ENCODE peak calls at places on chromosomes 3 and 15, in seven cellular contexts. One of them, this sample, is unnamed.
A peak's percentile ranks its signal among the peaks of the same experiment; 100 is the strongest.

GRCh38 chr3:118477768-118478167 is 556.9 kb downstream of the IGSF11 start:
- DNase-seq in iPS-NIHi11: no peak
- DNase-seq in NCI-H774: no peak
- DNase-seq in NCI-H2171: no peak
- DNase-seq in stomach: no peak
- DNase-seq in stimulated activated CD8-positive, alpha-beta memory T cell treated with anti-CD3 and anti-CD28 coated beads, Interleukin-7, amount 100 ng/mL, for 1 hour: no peak
- DNase-seq in ureter: no peak
- DNase-seq in this sample: no peak

GRCh38 chr15:101528108-101528916 is 38.8 kb upstream of the PCSK6 start:
- DNase-seq in iPS-NIHi11: no peak
- DNase-seq in stomach: peak; percentile 68
- DNase-seq in NCI-H2171: no peak
- DNase-seq in stimulated activated CD8-positive, alpha-beta memory T cell treated with anti-CD3 and anti-CD28 coated beads, Interleukin-7, amount 100 ng/mL, for 1 hour: no peak
- DNase-seq in ureter: no peak
- DNase-seq in NCI-H774: no peak
- DNase-seq in this sample: no peak

GRCh38 chr15:74799843-74800558 is 12.6 kb upstream of the LMAN1L start:
- DNase-seq in iPS-NIHi11: peak; percentile 98
- DNase-seq in stomach: peak; percentile 87
- DNase-seq in NCI-H774: no peak
- DNase-seq in ureter: peak; percentile 88
- DNase-seq in stimulated activated CD8-positive, alpha-beta memory T cell treated with anti-CD3 and anti-CD28 coated beads, Interleukin-7, amount 100 ng/mL, for 1 hour: peak; percentile 71
- DNase-seq in NCI-H2171: peak; percentile 36
- DNase-seq in this sample: no peak

GRCh38 chr3:98900265-98901031 is 1.0 kb downstream of the DCBLD2 start:
- DNase-seq in ureter: no peak
- DNase-seq in iPS-NIHi11: no peak
- DNase-seq in NCI-H2171: no peak
- DNase-seq in stomach: no peak
- DNase-seq in NCI-H774: no peak
- DNase-seq in stimulated activated CD8-positive, alpha-beta memory T cell treated with anti-CD3 and anti-CD28 coated beads, Interleukin-7, amount 100 ng/mL, for 1 hour: no peak
- DNase-seq in this sample: no peak

GRCh38 chr3:40645883-40646282 is 121.1 kb downstream of the ZNF621 start:
- DNase-seq in stomach: no peak
- DNase-seq in iPS-NIHi11: no peak
- DNase-seq in NCI-H774: no peak
- DNase-seq in ureter: no peak
- DNase-seq in stimulated activated CD8-positive, alpha-beta memory T cell treated with anti-CD3 and anti-CD28 coated beads, Interleukin-7, amount 100 ng/mL, for 1 hour: no peak
- DNase-seq in NCI-H2171: no peak
- DNase-seq in this sample: no peak

GRCh38 chr15:51103330-51103729 is 8.6 kb upstream of the TNFAIP8L3 start:
- DNase-seq in stomach: no peak
- DNase-seq in iPS-NIHi11: no peak
- DNase-seq in NCI-H2171: no peak
- DNase-seq in ureter: no peak
- DNase-seq in stimulated activated CD8-positive, alpha-beta memory T cell treated with anti-CD3 and anti-CD28 coated beads, Interleukin-7, amount 100 ng/mL, for 1 hour: no peak
- DNase-seq in NCI-H774: no peak
- DNase-seq in this sample: no peak

GRCh38 chr3:43953375-43953774 is 262.6 kb downstream of the ABHD5 start:
- DNase-seq in stomach: no peak
- DNase-seq in iPS-NIHi11: no peak
- DNase-seq in NCI-H2171: no peak
- DNase-seq in stimulated activated CD8-positive, alpha-beta memory T cell treated with anti-CD3 and anti-CD28 coated beads, Interleukin-7, amount 100 ng/mL, for 1 hour: no peak
- DNase-seq in ureter: no peak
- DNase-seq in NCI-H774: no peak
- DNase-seq in this sample: no peak

GRCh38 chr3:64351713-64352595 is 126.7 kb upstream of the PRICKLE2 start:
- DNase-seq in iPS-NIHi11: no peak
- DNase-seq in NCI-H774: no peak
- DNase-seq in ureter: no peak
- DNase-seq in stomach: peak; percentile 46
- DNase-seq in NCI-H2171: no peak
- DNase-seq in stimulated activated CD8-positive, alpha-beta memory T cell treated with anti-CD3 and anti-CD28 coated beads, Interleukin-7, amount 100 ng/mL, for 1 hour: no peak
- DNase-seq in this sample: peak; percentile 3

GRCh38 chr3:177816667-177817208 is 619.5 kb upstream of the TBL1XR1 start:
- DNase-seq in iPS-NIHi11: peak; percentile 57
- DNase-seq in stimulated activated CD8-positive, alpha-beta memory T cell treated with anti-CD3 and anti-CD28 coated beads, Interleukin-7, amount 100 ng/mL, for 1 hour: no peak
- DNase-seq in ureter: no peak
- DNase-seq in NCI-H774: no peak
- DNase-seq in stomach: no peak
- DNase-seq in NCI-H2171: no peak
- DNase-seq in this sample: no peak

GRCh38 chr3:149247929-149248691 is 26.5 kb upstream of the CP start:
- DNase-seq in NCI-H2171: no peak
- DNase-seq in stimulated activated CD8-positive, alpha-beta memory T cell treated with anti-CD3 and anti-CD28 coated beads, Interleukin-7, amount 100 ng/mL, for 1 hour: no peak
- DNase-seq in ureter: no peak
- DNase-seq in stomach: no peak
- DNase-seq in NCI-H774: no peak
- DNase-seq in iPS-NIHi11: no peak
- DNase-seq in this sample: no peak

GRCh38 chr3:179898024-179898423 is 138.7 kb downstream of the PEX5L start:
- DNase-seq in stimulated activated CD8-positive, alpha-beta memory T cell treated with anti-CD3 and anti-CD28 coated beads, Interleukin-7, amount 100 ng/mL, for 1 hour: no peak
- DNase-seq in iPS-NIHi11: peak; percentile 88
- DNase-seq in NCI-H774: no peak
- DNase-seq in ureter: no peak
- DNase-seq in stomach: no peak
- DNase-seq in NCI-H2171: peak; percentile 60
- DNase-seq in this sample: no peak

GRCh38 chr3:69370945-69371301 is 15.0 kb downstream of the FRMD4B start:
- DNase-seq in stimulated activated CD8-positive, alpha-beta memory T cell treated with anti-CD3 and anti-CD28 coated beads, Interleukin-7, amount 100 ng/mL, for 1 hour: no peak
- DNase-seq in NCI-H774: no peak
- DNase-seq in NCI-H2171: no peak
- DNase-seq in stomach: no peak
- DNase-seq in ureter: no peak
- DNase-seq in iPS-NIHi11: no peak
- DNase-seq in this sample: no peak

GRCh38 chr3:152539191-152539764 is 270.5 kb downstream of the MBNL1 start:
- DNase-seq in NCI-H774: no peak
- DNase-seq in NCI-H2171: no peak
- DNase-seq in stomach: no peak
- DNase-seq in ureter: no peak
- DNase-seq in stimulated activated CD8-positive, alpha-beta memory T cell treated with anti-CD3 and anti-CD28 coated beads, Interleukin-7, amount 100 ng/mL, for 1 hour: no peak
- DNase-seq in iPS-NIHi11: peak; percentile 17
- DNase-seq in this sample: no peak

GRCh38 chr15:93245616-93246122 is 156.7 kb upstream of the RGMA start:
- DNase-seq in stimulated activated CD8-positive, alpha-beta memory T cell treated with anti-CD3 and anti-CD28 coated beads, Interleukin-7, amount 100 ng/mL, for 1 hour: no peak
- DNase-seq in NCI-H774: no peak
- DNase-seq in iPS-NIHi11: no peak
- DNase-seq in ureter: no peak
- DNase-seq in NCI-H2171: no peak
- DNase-seq in stomach: no peak
- DNase-seq in this sample: no peak

GRCh38 chr3:52388348-52388821 is 56.5 kb downstream of the SEMA3G start:
- DNase-seq in stomach: no peak
- DNase-seq in NCI-H2171: no peak
- DNase-seq in ureter: no peak
- DNase-seq in stimulated activated CD8-positive, alpha-beta memory T cell treated with anti-CD3 and anti-CD28 coated beads, Interleukin-7, amount 100 ng/mL, for 1 hour: no peak
- DNase-seq in NCI-H774: no peak
- DNase-seq in iPS-NIHi11: peak; percentile 72
- DNase-seq in this sample: no peak

GRCh38 chr3:30770387-30770786 is 124.1 kb downstream of the GADL1 start:
- DNase-seq in stomach: no peak
- DNase-seq in stimulated activated CD8-positive, alpha-beta memory T cell treated with anti-CD3 and anti-CD28 coated beads, Interleukin-7, amount 100 ng/mL, for 1 hour: no peak
- DNase-seq in NCI-H774: no peak
- DNase-seq in iPS-NIHi11: peak; percentile 23
- DNase-seq in NCI-H2171: no peak
- DNase-seq in ureter: no peak
- DNase-seq in this sample: no peak

GRCh38 chr3:170267793-170268192 is 45.6 kb downstream of the PRKCI start:
- DNase-seq in iPS-NIHi11: no peak
- DNase-seq in ureter: no peak
- DNase-seq in NCI-H2171: no peak
- DNase-seq in stomach: no peak
- DNase-seq in NCI-H774: no peak
- DNase-seq in stimulated activated CD8-positive, alpha-beta memory T cell treated with anti-CD3 and anti-CD28 coated beads, Interleukin-7, amount 100 ng/mL, for 1 hour: no peak
- DNase-seq in this sample: no peak

GRCh38 chr15:56619881-56620280 is 113.4 kb downstream of the ZNF280D start:
- DNase-seq in iPS-NIHi11: no peak
- DNase-seq in stomach: no peak
- DNase-seq in NCI-H774: no peak
- DNase-seq in ureter: no peak
- DNase-seq in stimulated activated CD8-positive, alpha-beta memory T cell treated with anti-CD3 and anti-CD28 coated beads, Interleukin-7, amount 100 ng/mL, for 1 hour: no peak
- DNase-seq in NCI-H2171: no peak
- DNase-seq in this sample: no peak

GRCh38 chr15:75666823-75667501 is 19.2 kb downstream of the SNX33 start:
- DNase-seq in NCI-H774: no peak
- DNase-seq in NCI-H2171: no peak
- DNase-seq in ureter: peak; percentile 75
- DNase-seq in stomach: peak; percentile 65
- DNase-seq in stimulated activated CD8-positive, alpha-beta memory T cell treated with anti-CD3 and anti-CD28 coated beads, Interleukin-7, amount 100 ng/mL, for 1 hour: no peak
- DNase-seq in iPS-NIHi11: peak; percentile 49
- DNase-seq in this sample: no peak

GRCh38 chr3:7508821-7509220 is 647.9 kb downstream of the GRM7 start:
- DNase-seq in stomach: no peak
- DNase-seq in stimulated activated CD8-positive, alpha-beta memory T cell treated with anti-CD3 and anti-CD28 coated beads, Interleukin-7, amount 100 ng/mL, for 1 hour: no peak
- DNase-seq in iPS-NIHi11: no peak
- DNase-seq in NCI-H774: no peak
- DNase-seq in ureter: no peak
- DNase-seq in NCI-H2171: no peak
- DNase-seq in this sample: no peak

GRCh38 chr3:135898774-135899173 is 66.8 kb upstream of the PPP2R3A start:
- DNase-seq in ureter: no peak
- DNase-seq in iPS-NIHi11: no peak
- DNase-seq in NCI-H774: no peak
- DNase-seq in stomach: no peak
- DNase-seq in stimulated activated CD8-positive, alpha-beta memory T cell treated with anti-CD3 and anti-CD28 coated beads, Interleukin-7, amount 100 ng/mL, for 1 hour: no peak
- DNase-seq in NCI-H2171: no peak
- DNase-seq in this sample: no peak

GRCh38 chr15:90650117-90650955 is 66.8 kb upstream of the BLM start:
- DNase-seq in NCI-H774: no peak
- DNase-seq in ureter: no peak
- DNase-seq in iPS-NIHi11: no peak
- DNase-seq in stimulated activated CD8-positive, alpha-beta memory T cell treated with anti-CD3 and anti-CD28 coated beads, Interleukin-7, amount 100 ng/mL, for 1 hour: no peak
- DNase-seq in NCI-H2171: no peak
- DNase-seq in stomach: no peak
- DNase-seq in this sample: no peak

GRCh38 chr3:19725000-19725399 is 209.0 kb downstream of the EFHB start:
- DNase-seq in stimulated activated CD8-positive, alpha-beta memory T cell treated with anti-CD3 and anti-CD28 coated beads, Interleukin-7, amount 100 ng/mL, for 1 hour: no peak
- DNase-seq in ureter: no peak
- DNase-seq in stomach: no peak
- DNase-seq in NCI-H774: no peak
- DNase-seq in NCI-H2171: no peak
- DNase-seq in iPS-NIHi11: no peak
- DNase-seq in this sample: no peak

GRCh38 chr3:114867828-114868498 is 279.1 kb downstream of the ZBTB20 start:
- DNase-seq in stimulated activated CD8-positive, alpha-beta memory T cell treated with anti-CD3 and anti-CD28 coated beads, Interleukin-7, amount 100 ng/mL, for 1 hour: no peak
- DNase-seq in NCI-H2171: no peak
- DNase-seq in NCI-H774: no peak
- DNase-seq in stomach: no peak
- DNase-seq in ureter: no peak
- DNase-seq in iPS-NIHi11: no peak
- DNase-seq in this sample: no peak

GRCh38 chr15:37888356-37888755 is 46.1 kb upstream of the TMCO5A start:
- DNase-seq in NCI-H2171: no peak
- DNase-seq in ureter: no peak
- DNase-seq in iPS-NIHi11: no peak
- DNase-seq in stomach: no peak
- DNase-seq in NCI-H774: no peak
- DNase-seq in stimulated activated CD8-positive, alpha-beta memory T cell treated with anti-CD3 and anti-CD28 coated beads, Interleukin-7, amount 100 ng/mL, for 1 hour: no peak
- DNase-seq in this sample: no peak

GRCh38 chr15:91271565-91272153 is 171.6 kb downstream of the SV2B start:
- DNase-seq in ureter: peak; percentile 62
- DNase-seq in stimulated activated CD8-positive, alpha-beta memory T cell treated with anti-CD3 and anti-CD28 coated beads, Interleukin-7, amount 100 ng/mL, for 1 hour: peak; percentile 35
- DNase-seq in stomach: peak; percentile 58
- DNase-seq in NCI-H774: peak; percentile 41
- DNase-seq in NCI-H2171: peak; percentile 62
- DNase-seq in iPS-NIHi11: peak; percentile 62
- DNase-seq in this sample: peak; percentile 38

GRCh38 chr3:41716391-41716910 is 245.5 kb downstream of the ULK4 start:
- DNase-seq in stimulated activated CD8-positive, alpha-beta memory T cell treated with anti-CD3 and anti-CD28 coated beads, Interleukin-7, amount 100 ng/mL, for 1 hour: no peak
- DNase-seq in NCI-H2171: no peak
- DNase-seq in iPS-NIHi11: no peak
- DNase-seq in ureter: no peak
- DNase-seq in NCI-H774: no peak
- DNase-seq in stomach: no peak
- DNase-seq in this sample: no peak

GRCh38 chr3:115790759-115791158 is 167.4 kb downstream of the GAP43 start:
- DNase-seq in iPS-NIHi11: peak; percentile 23
- DNase-seq in stimulated activated CD8-positive, alpha-beta memory T cell treated with anti-CD3 and anti-CD28 coated beads, Interleukin-7, amount 100 ng/mL, for 1 hour: peak; percentile 32
- DNase-seq in stomach: no peak
- DNase-seq in NCI-H2171: no peak
- DNase-seq in NCI-H774: no peak
- DNase-seq in ureter: no peak
- DNase-seq in this sample: no peak

GRCh38 chr3:187746479-187747335 is 1.4 kb upstream of the BCL6 start:
- DNase-seq in stimulated activated CD8-positive, alpha-beta memory T cell treated with anti-CD3 and anti-CD28 coated beads, Interleukin-7, amount 100 ng/mL, for 1 hour: no peak
- DNase-seq in NCI-H774: no peak
- DNase-seq in NCI-H2171: no peak
- DNase-seq in ureter: no peak
- DNase-seq in iPS-NIHi11: no peak
- DNase-seq in stomach: no peak
- DNase-seq in this sample: no peak

GRCh38 chr15:51830279-51830806 is 890 bp downstream of the TMOD3 start:
- DNase-seq in NCI-H2171: no peak
- DNase-seq in iPS-NIHi11: no peak
- DNase-seq in stomach: peak; percentile 50
- DNase-seq in stimulated activated CD8-positive, alpha-beta memory T cell treated with anti-CD3 and anti-CD28 coated beads, Interleukin-7, amount 100 ng/mL, for 1 hour: no peak
- DNase-seq in NCI-H774: no peak
- DNase-seq in ureter: no peak
- DNase-seq in this sample: no peak

GRCh38 chr3:51337666-51338065 is 47.4 kb upstream of the MANF start:
- DNase-seq in stimulated activated CD8-positive, alpha-beta memory T cell treated with anti-CD3 and anti-CD28 coated beads, Interleukin-7, amount 100 ng/mL, for 1 hour: no peak
- DNase-seq in NCI-H2171: no peak
- DNase-seq in stomach: no peak
- DNase-seq in ureter: no peak
- DNase-seq in iPS-NIHi11: no peak
- DNase-seq in NCI-H774: no peak
- DNase-seq in this sample: no peak

GRCh38 chr3:183892610-183893214 is 8.0 kb upstream of the PARL start:
- DNase-seq in NCI-H2171: no peak
- DNase-seq in NCI-H774: no peak
- DNase-seq in stomach: no peak
- DNase-seq in iPS-NIHi11: no peak
- DNase-seq in stimulated activated CD8-positive, alpha-beta memory T cell treated with anti-CD3 and anti-CD28 coated beads, Interleukin-7, amount 100 ng/mL, for 1 hour: no peak
- DNase-seq in ureter: no peak
- DNase-seq in this sample: no peak

GRCh38 chr3:76570436-76571057 is 469.4 kb upstream of the ROBO2 start:
- DNase-seq in NCI-H774: no peak
- DNase-seq in iPS-NIHi11: peak; percentile 11
- DNase-seq in ureter: no peak
- DNase-seq in stomach: no peak
- DNase-seq in stimulated activated CD8-positive, alpha-beta memory T cell treated with anti-CD3 and anti-CD28 coated beads, Interleukin-7, amount 100 ng/mL, for 1 hour: no peak
- DNase-seq in NCI-H2171: no peak
- DNase-seq in this sample: no peak

GRCh38 chr3:190305406-190305805 is 16.8 kb downstream of the CLDN1 start:
- DNase-seq in ureter: no peak
- DNase-seq in iPS-NIHi11: no peak
- DNase-seq in stimulated activated CD8-positive, alpha-beta memory T cell treated with anti-CD3 and anti-CD28 coated beads, Interleukin-7, amount 100 ng/mL, for 1 hour: no peak
- DNase-seq in stomach: no peak
- DNase-seq in NCI-H2171: no peak
- DNase-seq in NCI-H774: no peak
- DNase-seq in this sample: no peak

This sample was measured in cerebellar nuclear complex.